ENCODE peak calls at places on chromosome 19, in nine cellular contexts. One of them, this sample, is unnamed. For H3K4me1, the result is how much of the 10 kb centered on the place peaks cover.

GRCh38 chr19:55460670-55461258 is 678 bp downstream of the ISOC2 start:
- DNase-seq in mucosa of descending colon: peak
- DNase-seq in MM.1S: no peak
- DNase-seq in left ventricle myocardium inferior: peak
- DNase-seq in tibial artery: peak
- DNase-seq in pancreas: peak
- DNase-seq in small intestine: peak
- DNase-seq in CD4-positive, CD25-positive, alpha-beta regulatory T cell: peak
- DNase-seq in left lung: no peak
- DNase-seq in this sample: peak

GRCh38 chr19:28509079-28509895 is 703.7 kb downstream of the UQCRFS1 start:
- DNase-seq in mucosa of descending colon: no peak
- DNase-seq in left ventricle myocardium inferior: no peak
- DNase-seq in left lung: no peak
- DNase-seq in MM.1S: no peak
- DNase-seq in tibial artery: no peak
- DNase-seq in CD4-positive, CD25-positive, alpha-beta regulatory T cell: no peak
- DNase-seq in pancreas: no peak
- DNase-seq in small intestine: no peak
- DNase-seq in this sample: no peak

GRCh38 chr19:37218592-37218935 is 550 bp downstream of the ZNF383 start:
- DNase-seq in left ventricle myocardium inferior: no peak
- DNase-seq in MM.1S: no peak
- DNase-seq in mucosa of descending colon: no peak
- DNase-seq in small intestine: no peak
- DNase-seq in left lung: no peak
- DNase-seq in pancreas: no peak
- DNase-seq in tibial artery: no peak
- DNase-seq in CD4-positive, CD25-positive, alpha-beta regulatory T cell: no peak
- DNase-seq in this sample: no peak

GRCh38 chr19:52735734-52736133 is 890 bp upstream of the ZNF611 start:
- DNase-seq in left ventricle myocardium inferior: peak
- DNase-seq in left lung: peak
- DNase-seq in pancreas: peak
- DNase-seq in CD4-positive, CD25-positive, alpha-beta regulatory T cell: no peak
- DNase-seq in MM.1S: no peak
- DNase-seq in mucosa of descending colon: peak
- DNase-seq in small intestine: no peak
- DNase-seq in tibial artery: peak
- DNase-seq in this sample: peak

GRCh38 chr19:32357720-32358119 is 12.3 kb downstream of the ZNF507 start:
- DNase-seq in left lung: no peak
- DNase-seq in small intestine: no peak
- DNase-seq in pancreas: no peak
- DNase-seq in mucosa of descending colon: no peak
- DNase-seq in left ventricle myocardium inferior: no peak
- DNase-seq in CD4-positive, CD25-positive, alpha-beta regulatory T cell: no peak
- DNase-seq in tibial artery: no peak
- DNase-seq in MM.1S: no peak
- DNase-seq in this sample: no peak

GRCh38 chr19:33841685-33842084 is 45.0 kb downstream of the KCTD15 start:
- DNase-seq in left lung: no peak
- DNase-seq in left ventricle myocardium inferior: no peak
- DNase-seq in CD4-positive, CD25-positive, alpha-beta regulatory T cell: no peak
- DNase-seq in small intestine: no peak
- DNase-seq in MM.1S: no peak
- DNase-seq in mucosa of descending colon: no peak
- DNase-seq in pancreas: no peak
- DNase-seq in tibial artery: no peak
- DNase-seq in this sample: no peak

GRCh38 chr19:53192771-53193533 is at the start of gene ZNF665:
- DNase-seq in pancreas: peak
- DNase-seq in left ventricle myocardium inferior: peak
- DNase-seq in CD4-positive, CD25-positive, alpha-beta regulatory T cell: peak
- DNase-seq in small intestine: peak
- DNase-seq in MM.1S: no peak
- DNase-seq in tibial artery: peak
- DNase-seq in mucosa of descending colon: peak
- DNase-seq in left lung: peak
- DNase-seq in this sample: peak

GRCh38 chr19:57279418-57280164 is 694 bp upstream of the ZNF460 start:
- DNase-seq in left lung: peak
- DNase-seq in pancreas: peak
- DNase-seq in tibial artery: peak
- DNase-seq in CD4-positive, CD25-positive, alpha-beta regulatory T cell: peak
- DNase-seq in mucosa of descending colon: peak
- DNase-seq in small intestine: peak
- DNase-seq in MM.1S: peak
- DNase-seq in left ventricle myocardium inferior: peak
- DNase-seq in this sample: peak

GRCh38 chr19:45385392-45386221 is 15.2 kb upstream of the ERCC2 start:
- DNase-seq in tibial artery: no peak
- DNase-seq in small intestine: no peak
- DNase-seq in left lung: no peak
- DNase-seq in pancreas: no peak
- DNase-seq in mucosa of descending colon: no peak
- DNase-seq in MM.1S: no peak
- DNase-seq in left ventricle myocardium inferior: no peak
- DNase-seq in CD4-positive, CD25-positive, alpha-beta regulatory T cell: no peak
- DNase-seq in this sample: no peak

GRCh38 chr19:33577947-33578346 is 43.8 kb upstream of the CHST8 start:
- DNase-seq in MM.1S: no peak
- DNase-seq in mucosa of descending colon: no peak
- DNase-seq in CD4-positive, CD25-positive, alpha-beta regulatory T cell: no peak
- DNase-seq in pancreas: no peak
- DNase-seq in left lung: no peak
- DNase-seq in left ventricle myocardium inferior: no peak
- DNase-seq in tibial artery: no peak
- DNase-seq in small intestine: no peak
- DNase-seq in this sample: no peak

GRCh38 chr19:51137812-51138425 is 4.2 kb upstream of the SIGLEC7 start:
- DNase-seq in tibial artery: no peak
- DNase-seq in left ventricle myocardium inferior: no peak
- DNase-seq in CD4-positive, CD25-positive, alpha-beta regulatory T cell: no peak
- DNase-seq in small intestine: no peak
- DNase-seq in pancreas: no peak
- DNase-seq in MM.1S: no peak
- DNase-seq in mucosa of descending colon: no peak
- DNase-seq in left lung: no peak
- DNase-seq in this sample: no peak

GRCh38 chr19:7515471-7516226 is at the start of gene ZNF358:
- DNase-seq in tibial artery: peak
- DNase-seq in CD4-positive, CD25-positive, alpha-beta regulatory T cell: no peak
- DNase-seq in pancreas: peak
- DNase-seq in MM.1S: peak
- DNase-seq in left lung: peak
- DNase-seq in mucosa of descending colon: peak
- DNase-seq in left ventricle myocardium inferior: peak
- DNase-seq in small intestine: peak
- DNase-seq in this sample: peak

GRCh38 chr19:48359123-48359522 is 4.6 kb downstream of the TMEM143 start:
- DNase-seq in tibial artery: no peak
- DNase-seq in CD4-positive, CD25-positive, alpha-beta regulatory T cell: no peak
- DNase-seq in small intestine: no peak
- DNase-seq in pancreas: no peak
- DNase-seq in left lung: no peak
- DNase-seq in mucosa of descending colon: no peak
- DNase-seq in left ventricle myocardium inferior: no peak
- DNase-seq in MM.1S: no peak
- DNase-seq in this sample: no peak

GRCh38 chr19:41421314-41421713 is 5.9 kb downstream of the B3GNT8 start:
- DNase-seq in MM.1S: no peak
- DNase-seq in left ventricle myocardium inferior: no peak
- DNase-seq in small intestine: peak
- DNase-seq in left lung: peak
- DNase-seq in mucosa of descending colon: peak
- DNase-seq in CD4-positive, CD25-positive, alpha-beta regulatory T cell: no peak
- DNase-seq in pancreas: no peak
- DNase-seq in tibial artery: no peak
- DNase-seq in this sample: no peak

GRCh38 chr19:1880611-1881392 is 4.5 kb downstream of the ABHD17A start:
- DNase-seq in left ventricle myocardium inferior: no peak
- DNase-seq in tibial artery: no peak
- DNase-seq in pancreas: no peak
- DNase-seq in MM.1S: no peak
- DNase-seq in mucosa of descending colon: peak
- DNase-seq in left lung: no peak
- DNase-seq in CD4-positive, CD25-positive, alpha-beta regulatory T cell: no peak
- DNase-seq in small intestine: no peak
- DNase-seq in this sample: no peak

GRCh38 chr19:4343056-4343844 is at the start of gene MPND:
- DNase-seq in MM.1S: peak
- DNase-seq in tibial artery: peak
- DNase-seq in left lung: peak
- DNase-seq in CD4-positive, CD25-positive, alpha-beta regulatory T cell: peak
- DNase-seq in pancreas: peak
- DNase-seq in mucosa of descending colon: peak
- DNase-seq in small intestine: peak
- DNase-seq in left ventricle myocardium inferior: peak
- DNase-seq in this sample: peak

GRCh38 chr19:51140441-51140840 is 1.7 kb upstream of the SIGLEC7 start:
- DNase-seq in small intestine: no peak
- DNase-seq in tibial artery: no peak
- DNase-seq in left ventricle myocardium inferior: no peak
- DNase-seq in CD4-positive, CD25-positive, alpha-beta regulatory T cell: no peak
- DNase-seq in mucosa of descending colon: no peak
- DNase-seq in left lung: no peak
- DNase-seq in pancreas: no peak
- DNase-seq in MM.1S: no peak
- DNase-seq in this sample: no peak

GRCh38 chr19:17766543-17767131 is 15.4 kb downstream of the FCHO1 start:
- DNase-seq in pancreas: peak
- DNase-seq in CD4-positive, CD25-positive, alpha-beta regulatory T cell: no peak
- DNase-seq in mucosa of descending colon: peak
- DNase-seq in MM.1S: no peak
- DNase-seq in left ventricle myocardium inferior: peak
- DNase-seq in left lung: peak
- DNase-seq in tibial artery: peak
- DNase-seq in small intestine: peak
- DNase-seq in this sample: peak

GRCh38 chr19:16930753-16931152 is 42.0 kb downstream of the F2RL3 start:
- DNase-seq in small intestine: no peak
- DNase-seq in MM.1S: no peak
- DNase-seq in CD4-positive, CD25-positive, alpha-beta regulatory T cell: no peak
- DNase-seq in left ventricle myocardium inferior: no peak
- DNase-seq in pancreas: no peak
- DNase-seq in tibial artery: no peak
- DNase-seq in mucosa of descending colon: no peak
- DNase-seq in left lung: no peak
- DNase-seq in this sample: no peak

GRCh38 chr19:9407827-9408226 is 27.5 kb downstream of the ZNF266 start:
- DNase-seq in mucosa of descending colon: no peak
- DNase-seq in MM.1S: no peak
- DNase-seq in tibial artery: no peak
- DNase-seq in CD4-positive, CD25-positive, alpha-beta regulatory T cell: no peak
- DNase-seq in small intestine: no peak
- DNase-seq in pancreas: no peak
- DNase-seq in left ventricle myocardium inferior: no peak
- DNase-seq in left lung: no peak
- DNase-seq in this sample: no peak
- H3K4me3 ChIP-seq in mucosa of descending colon: no peak
- H3K4me3 ChIP-seq in MM.1S: no peak
- H3K4me3 ChIP-seq in tibial artery: no peak
- H3K4me3 ChIP-seq in CD4-positive, CD25-positive, alpha-beta regulatory T cell: peak
- H3K4me3 ChIP-seq in small intestine: no peak
- H3K4me3 ChIP-seq in pancreas: no peak
- H3K4me3 ChIP-seq in left ventricle myocardium inferior: peak
- H3K4me3 ChIP-seq in left lung: no peak
- H3K4me3 ChIP-seq in this sample: no peak

DNA sequence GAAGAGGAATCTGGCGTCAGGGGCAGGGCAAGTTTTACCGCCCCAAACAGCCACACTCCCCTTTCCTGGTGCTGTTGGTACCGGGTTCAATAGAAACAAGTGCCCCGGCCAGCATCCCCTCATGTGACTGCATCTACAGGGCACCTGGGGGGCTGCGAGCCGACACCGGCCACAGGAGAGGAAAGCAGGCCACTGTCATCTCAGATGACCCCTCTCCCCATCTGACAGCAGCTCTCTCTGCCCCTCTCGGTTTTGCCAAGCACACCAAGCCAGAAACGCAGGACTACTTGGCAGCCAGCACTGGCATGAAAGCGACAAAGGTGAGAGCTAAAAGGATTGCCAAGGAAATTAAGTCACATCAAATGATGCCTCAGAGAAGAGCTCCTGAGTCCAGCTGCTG is 37.1 kb downstream of the MLLT1 start:
- DNase-seq in left lung: no peak
- DNase-seq in tibial artery: no peak
- DNase-seq in CD4-positive, CD25-positive, alpha-beta regulatory T cell: no peak
- DNase-seq in mucosa of descending colon: peak
- DNase-seq in left ventricle myocardium inferior: no peak
- DNase-seq in small intestine: no peak
- DNase-seq in MM.1S: no peak
- DNase-seq in pancreas: no peak
- DNase-seq in this sample: no peak
- H3K4me1 ChIP-seq in left lung: under half
- H3K4me1 ChIP-seq in tibial artery: under half
- H3K4me1 ChIP-seq in CD4-positive, CD25-positive, alpha-beta regulatory T cell: under half
- H3K4me1 ChIP-seq in mucosa of descending colon: under half
- H3K4me1 ChIP-seq in left ventricle myocardium inferior: half or more
- H3K4me1 ChIP-seq in small intestine: under half
- H3K4me1 ChIP-seq in MM.1S: under half
- H3K4me1 ChIP-seq in pancreas: under half
- H3K4me1 ChIP-seq in this sample: half or more

GRCh38 chr19:46783670-46784069 is 4.7 kb downstream of the SLC1A5 start:
- DNase-seq in pancreas: no peak
- DNase-seq in left ventricle myocardium inferior: no peak
- DNase-seq in CD4-positive, CD25-positive, alpha-beta regulatory T cell: no peak
- DNase-seq in mucosa of descending colon: no peak
- DNase-seq in small intestine: no peak
- DNase-seq in MM.1S: no peak
- DNase-seq in tibial artery: no peak
- DNase-seq in left lung: no peak
- DNase-seq in this sample: no peak
- H3K4me3 ChIP-seq in pancreas: no peak
- H3K4me3 ChIP-seq in left ventricle myocardium inferior: no peak
- H3K4me3 ChIP-seq in CD4-positive, CD25-positive, alpha-beta regulatory T cell: peak
- H3K4me3 ChIP-seq in mucosa of descending colon: no peak
- H3K4me3 ChIP-seq in small intestine: no peak
- H3K4me3 ChIP-seq in MM.1S: peak
- H3K4me3 ChIP-seq in tibial artery: no peak
- H3K4me3 ChIP-seq in left lung: peak
- H3K4me3 ChIP-seq in this sample: no peak

DNA sequence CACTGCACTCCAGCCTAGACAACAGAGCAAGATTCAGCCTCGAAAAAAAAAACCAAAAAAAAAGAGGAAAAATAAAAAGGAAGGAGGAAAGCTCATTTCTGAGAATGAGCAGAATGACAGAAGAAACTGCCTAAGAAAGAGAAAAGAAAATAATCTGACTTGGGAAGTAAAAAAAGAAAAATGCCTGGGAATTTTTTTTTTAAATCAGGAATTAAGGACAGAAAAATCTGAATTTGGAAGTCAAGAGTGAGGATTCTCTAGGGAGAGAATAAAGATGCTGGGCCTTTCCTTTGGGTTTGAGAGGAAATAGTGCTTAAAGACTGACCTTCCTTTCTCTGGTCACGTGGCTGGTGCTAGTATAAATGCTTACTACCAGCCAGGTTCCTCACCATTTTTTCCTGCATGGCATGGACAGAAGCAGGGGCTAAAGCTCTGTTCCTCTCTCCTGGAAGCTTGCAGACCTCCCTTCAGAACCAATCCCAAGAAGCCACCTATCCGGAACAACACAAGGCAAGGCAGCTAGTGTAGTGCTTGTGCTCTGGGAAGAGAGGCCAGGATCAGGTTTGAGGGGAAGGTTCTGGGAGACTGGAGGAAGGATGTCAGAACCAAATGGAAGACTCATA is at the start of gene FFAR2:
- DNase-seq in tibial artery: no peak
- DNase-seq in CD4-positive, CD25-positive, alpha-beta regulatory T cell: no peak
- DNase-seq in small intestine: no peak
- DNase-seq in pancreas: no peak
- DNase-seq in mucosa of descending colon: no peak
- DNase-seq in left ventricle myocardium inferior: no peak
- DNase-seq in MM.1S: no peak
- DNase-seq in left lung: no peak
- DNase-seq in this sample: no peak
- H3K4me1 ChIP-seq in tibial artery: under half
- H3K4me1 ChIP-seq in CD4-positive, CD25-positive, alpha-beta regulatory T cell: under half
- H3K4me1 ChIP-seq in small intestine: under half
- H3K4me1 ChIP-seq in pancreas: under half
- H3K4me1 ChIP-seq in mucosa of descending colon: under half
- H3K4me1 ChIP-seq in left ventricle myocardium inferior: under half
- H3K4me1 ChIP-seq in MM.1S: under half
- H3K4me1 ChIP-seq in left lung: under half
- H3K4me1 ChIP-seq in this sample: under half